ENCODE peak calls at places on chromosomes 6 and 20, in eight cellular contexts. J is cardiac fibroblast, X is lower leg skin, M is fibroblast of villous mesenchyme, S is fibroblast of lung, W is heart right ventricle, L is neural crest cell, K is AG09309. R is an unnamed sample.

GRCh38 chr20:51366155-51366886 is 176.2 kb downstream of the NFATC2 start:
- DNase-seq in W (peak; percentile 68), L (no peak), K (peak; percentile 99), J (peak; percentile 100), X (peak; percentile 93), S (peak; percentile 99), M (peak; percentile 100), R (no peak)

GRCh38 chr6:35038076-35038475 is 103.1 kb downstream of the TCP11 start:
- DNase-seq in X (peak; percentile 42), K (no peak), J (no peak), W (no peak), S (no peak), M (no peak), L (no peak), R (no peak)

GRCh38 chr6:130743175-130743574 is 84.0 kb upstream of the SMLR1 start:
- DNase-seq in K (no peak), X (no peak), W (no peak), S (no peak), M (no peak), J (no peak), L (no peak), R (no peak)

GRCh38 chr6:14796974-14797762 is 448.7 kb upstream of the JARID2 start:
- DNase-seq in S (peak; percentile 82), M (peak; percentile 42), K (peak; percentile 49), X (no peak), L (no peak), W (no peak), J (peak; percentile 35), R (no peak)

GRCh38 chr6:160388922-160389321 is 40.7 kb downstream of the SLC22A3 start:
- DNase-seq in K (no peak), W (no peak), S (no peak), J (peak; percentile 65), M (no peak), X (no peak), L (no peak), R (no peak)

GRCh38 chr6:135423649-135424128 is 73.9 kb downstream of the AHI1 start:
- DNase-seq in J (peak; percentile 68), W (no peak), M (peak; percentile 60), S (peak; percentile 64), X (no peak), L (no peak), K (peak; percentile 5), R (no peak)

GRCh38 chr6:85865665-85866372 is 223.1 kb upstream of the SYNCRIP start:
- DNase-seq in S (peak; percentile 82), M (peak; percentile 65), L (no peak), X (no peak), W (no peak), J (peak; percentile 86), K (peak; percentile 23), R (no peak)

GRCh38 chr6:70686548-70687133 is 19.0 kb downstream of the SMAP1 start:
- DNase-seq in X (no peak), K (no peak), S (peak; percentile 69), L (no peak), J (peak; percentile 66), M (peak; percentile 61), W (no peak), R (no peak)

GRCh38 chr6:125798734-125799510 is 8.2 kb downstream of the NCOA7 start:
- DNase-seq in K (no peak), X (no peak), M (no peak), S (no peak), W (no peak), J (no peak), L (no peak), R (no peak)

GRCh38 chr6:82954937-82955577 is 110.6 kb downstream of the UBE3D start:
- DNase-seq in S (peak; percentile 50), M (peak; percentile 24), J (peak; percentile 79), X (no peak), L (no peak), K (peak; percentile 81), W (no peak), R (no peak)

GRCh38 chr6:155108070-155108815 is 113.1 kb downstream of the TIAM2 start:
- DNase-seq in J (no peak), S (no peak), K (no peak), L (no peak), X (no peak), M (no peak), W (no peak), R (no peak)

GRCh38 chr20:14992961-14993360 is 655.5 kb upstream of the FLRT3 start:
- DNase-seq in X (no peak), S (no peak), W (no peak), J (no peak), M (peak; percentile 6), L (no peak), K (no peak), R (no peak)

GRCh38 chr20:11521831-11522230 is 395.9 kb upstream of the BTBD3 start:
- DNase-seq in J (no peak), M (no peak), S (no peak), W (no peak), K (no peak), X (no peak), L (no peak), R (no peak)

GRCh38 chr6:32815115-32815514 is 1.7 kb downstream of the HLA-DOB start:
- DNase-seq in K (no peak), M (peak; percentile 82), S (peak; percentile 34), L (no peak), W (no peak), J (peak; percentile 63), X (no peak), R (no peak)

DNA sequence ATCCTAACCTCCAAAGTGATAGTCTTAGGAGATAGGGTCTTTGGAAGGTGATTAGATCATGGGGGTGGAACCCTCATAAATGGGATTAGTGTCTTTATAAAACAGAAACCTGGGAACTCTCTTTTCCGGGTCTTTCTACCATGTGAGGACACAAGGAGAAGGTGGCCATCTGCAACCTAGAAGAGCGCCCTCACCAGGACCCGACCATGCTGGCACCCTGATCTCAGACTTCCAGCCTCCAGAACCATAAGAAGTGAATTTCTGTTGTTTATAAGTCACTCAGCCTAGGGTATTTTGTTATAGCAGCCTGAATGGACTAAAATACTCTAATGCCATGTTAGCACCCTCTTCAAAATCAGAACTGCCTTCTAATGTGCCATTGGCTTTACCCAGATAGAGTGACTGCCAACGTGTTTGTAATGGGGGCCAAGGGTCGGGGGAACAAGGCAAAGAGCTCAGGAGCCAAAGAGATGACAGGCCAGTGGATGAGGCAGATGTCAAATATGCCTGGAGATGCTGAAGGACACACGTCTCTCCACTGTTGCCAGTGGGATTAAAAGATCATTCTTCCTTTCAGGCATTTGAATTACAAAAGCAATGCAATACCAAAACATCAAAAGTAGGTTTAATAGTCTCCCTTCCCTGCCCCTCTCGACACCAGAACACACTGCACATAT is 21.0 kb downstream of the TUBB2B start:
- DNase-seq in S (no peak), X (peak; percentile 65), K (no peak), M (no peak), J (no peak), L (no peak), W (no peak), R (no peak)
- TF ChIP-seq CTCF in S (no peak), X (no peak), K (no peak), M (no peak), J (no peak), L (no peak), W (no peak), R (no peak)

GRCh38 chr20:3812975-3813599 is 7.3 kb upstream of the AP5S1 start:
- DNase-seq in S (no peak), M (no peak), J (no peak), K (no peak), L (no peak), X (no peak), W (no peak), R (no peak)

GRCh38 chr20:3813758-3814581 is 6.4 kb upstream of the AP5S1 start:
- DNase-seq in X (no peak), S (no peak), L (no peak), W (no peak), K (no peak), M (no peak), J (no peak), R (no peak)

GRCh38 chr20:3812259-3812681 is 8.1 kb upstream of the AP5S1 start:
- DNase-seq in S (no peak), W (no peak), J (no peak), M (no peak), L (no peak), X (peak; percentile 86), K (no peak), R (no peak)

GRCh38 chr20:3815703-3816315 is 4.5 kb upstream of the AP5S1 start:
- DNase-seq in J (no peak), K (no peak), M (no peak), W (no peak), S (no peak), X (no peak), L (no peak), R (no peak)

GRCh38 chr20:3814928-3815495 is 5.3 kb upstream of the AP5S1 start:
- DNase-seq in J (no peak), K (no peak), W (no peak), L (no peak), S (no peak), M (no peak), X (no peak), R (no peak)
- TF ChIP-seq CTCF in J (no peak), K (no peak), W (no peak), L (no peak), S (no peak), M (no peak), X (no peak), R (no peak)

DNA sequence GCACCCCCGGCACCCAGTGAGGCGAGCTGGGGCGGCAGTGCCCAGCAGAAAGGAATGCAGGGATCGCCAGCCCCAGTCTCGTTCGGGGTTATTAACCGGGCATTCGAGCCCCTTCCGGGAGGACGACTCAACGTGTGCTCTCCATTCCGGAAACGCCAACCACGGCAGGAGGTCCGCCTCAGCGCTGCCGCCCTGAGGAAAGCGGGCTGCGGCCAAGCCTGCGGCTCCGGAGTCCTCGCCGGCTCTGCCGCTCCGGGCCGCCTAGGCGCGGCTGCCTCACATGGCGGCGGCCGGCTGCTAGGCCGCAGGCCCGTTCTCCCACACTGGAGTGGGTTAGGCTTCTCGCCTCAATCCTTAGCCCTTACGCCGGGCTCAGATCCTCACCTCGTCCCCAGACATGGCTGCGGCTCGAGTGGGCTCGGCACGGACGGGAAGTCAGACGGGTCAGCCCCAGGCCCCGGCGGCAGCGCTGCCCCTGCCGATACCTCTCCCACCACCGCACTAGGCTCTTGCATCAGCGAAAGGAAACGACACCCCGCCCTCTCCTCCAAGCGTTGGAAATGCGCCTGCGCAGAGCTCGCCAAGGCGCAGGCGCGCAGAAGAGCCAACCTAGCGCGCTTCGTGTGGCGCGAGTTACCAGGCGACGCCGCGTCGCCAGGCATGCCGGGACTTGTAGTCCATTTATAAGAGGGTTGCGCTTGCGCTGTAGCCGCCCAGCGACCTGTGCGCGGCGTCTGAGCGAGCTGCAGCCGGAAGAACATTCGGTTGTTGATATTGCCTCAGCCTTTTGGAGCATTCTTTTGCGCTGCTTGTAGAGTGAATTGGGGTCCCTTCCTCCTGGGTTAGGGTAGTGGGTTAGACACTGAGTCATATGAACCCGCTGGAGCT is at the start of gene EIF2S2:
- DNase-seq in S (peak; percentile 99), J (peak; percentile 99), K (peak; percentile 96), X (peak; percentile 99), L (peak; percentile 97), W (peak; percentile 96), M (peak; percentile 99), R (peak; percentile 98)
- TF ChIP-seq CTCF in S (no peak), J (no peak), K (no peak), X (peak; percentile 31), L (no peak), W (no peak), M (no peak), R (no peak)

DNA sequence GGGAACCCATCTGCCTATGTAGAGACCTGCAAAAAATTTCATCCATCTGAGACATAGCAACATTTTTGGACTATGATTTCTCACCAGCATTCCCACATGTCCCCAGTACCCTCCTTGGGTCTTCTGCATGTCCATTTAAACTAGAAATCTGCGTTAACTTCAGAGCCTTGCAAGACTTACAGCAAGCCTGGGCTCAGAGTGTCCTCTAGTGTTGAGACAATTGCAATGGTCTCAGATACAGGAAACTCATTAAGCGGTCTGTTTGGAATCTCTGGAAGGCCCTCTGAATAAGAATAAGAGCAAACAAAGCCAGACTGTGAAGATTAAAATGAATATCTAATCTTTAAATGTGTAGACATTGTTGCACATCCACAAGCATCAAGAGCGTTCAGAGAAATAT is 20.5 kb upstream of the PI3 start:
- DNase-seq in J (peak; percentile 9), W (no peak), L (no peak), S (peak; percentile 6), M (no peak), X (no peak), K (no peak), R (no peak)
- TF ChIP-seq CTCF in J (no peak), W (no peak), L (no peak), S (no peak), M (peak; percentile 16), X (no peak), K (peak; percentile 33), R (no peak)